ENCODE peak calls at places on chromosomes 6 and 20, in six cellular contexts. One of them, this sample, is unnamed. For H3K27me3, the result is how much of the 10 kb centered on the place peaks cover.

GRCh38 chr6:93721386-93722048 is 302.2 kb upstream of the EPHA7 start:
- DNase-seq in left ventricle myocardium inferior: no peak
- DNase-seq in breast epithelium: no peak
- DNase-seq in stomach: no peak
- DNase-seq in uterus: no peak
- DNase-seq in CD4-positive, alpha-beta T cell: no peak
- DNase-seq in this sample: peak

GRCh38 chr20:20211274-20211987 is 156.5 kb upstream of the INSM1 start:
- DNase-seq in CD4-positive, alpha-beta T cell: no peak
- DNase-seq in breast epithelium: no peak
- DNase-seq in left ventricle myocardium inferior: no peak
- DNase-seq in stomach: no peak
- DNase-seq in uterus: no peak
- DNase-seq in this sample: no peak

GRCh38 chr6:138832182-138832581 is 36.3 kb downstream of the ECT2L start:
- DNase-seq in uterus: no peak
- DNase-seq in stomach: no peak
- DNase-seq in left ventricle myocardium inferior: no peak
- DNase-seq in breast epithelium: no peak
- DNase-seq in CD4-positive, alpha-beta T cell: no peak
- DNase-seq in this sample: no peak

GRCh38 chr6:83169511-83169910 is 23.6 kb downstream of the PGM3 start:
- DNase-seq in uterus: no peak
- DNase-seq in left ventricle myocardium inferior: no peak
- DNase-seq in breast epithelium: no peak
- DNase-seq in stomach: no peak
- DNase-seq in CD4-positive, alpha-beta T cell: no peak
- DNase-seq in this sample: no peak

GRCh38 chr6:160931378-160932343 is 59.9 kb upstream of the MAP3K4 start:
- DNase-seq in stomach: no peak
- DNase-seq in uterus: no peak
- DNase-seq in breast epithelium: no peak
- DNase-seq in CD4-positive, alpha-beta T cell: no peak
- DNase-seq in left ventricle myocardium inferior: no peak
- DNase-seq in this sample: no peak

GRCh38 chr6:7761047-7761446 is 35.1 kb downstream of the BMP6 start:
- DNase-seq in left ventricle myocardium inferior: no peak
- DNase-seq in uterus: no peak
- DNase-seq in CD4-positive, alpha-beta T cell: no peak
- DNase-seq in stomach: no peak
- DNase-seq in breast epithelium: no peak
- DNase-seq in this sample: no peak

GRCh38 chr20:49729780-49730179 is 16.1 kb upstream of the B4GALT5 start:
- DNase-seq in breast epithelium: no peak
- DNase-seq in CD4-positive, alpha-beta T cell: no peak
- DNase-seq in stomach: no peak
- DNase-seq in left ventricle myocardium inferior: no peak
- DNase-seq in uterus: no peak
- DNase-seq in this sample: peak

GRCh38 chr6:45710304-45710821 is 305.3 kb downstream of the CLIC5 start:
- DNase-seq in stomach: peak
- DNase-seq in CD4-positive, alpha-beta T cell: no peak
- DNase-seq in left ventricle myocardium inferior: no peak
- DNase-seq in breast epithelium: no peak
- DNase-seq in uterus: no peak
- DNase-seq in this sample: no peak

GRCh38 chr6:117463762-117464665 is 18.5 kb upstream of the DCBLD1 start:
- DNase-seq in left ventricle myocardium inferior: no peak
- DNase-seq in uterus: no peak
- DNase-seq in breast epithelium: no peak
- DNase-seq in CD4-positive, alpha-beta T cell: no peak
- DNase-seq in stomach: no peak
- DNase-seq in this sample: peak

GRCh38 chr6:67664942-67665341 is 970.1 kb upstream of the ADGRB3 start:
- DNase-seq in left ventricle myocardium inferior: no peak
- DNase-seq in CD4-positive, alpha-beta T cell: no peak
- DNase-seq in stomach: no peak
- DNase-seq in breast epithelium: no peak
- DNase-seq in uterus: no peak
- DNase-seq in this sample: no peak

GRCh38 chr20:38196592-38196991 is 31.5 kb upstream of the TGM2 start:
- DNase-seq in left ventricle myocardium inferior: peak
- DNase-seq in breast epithelium: no peak
- DNase-seq in uterus: peak
- DNase-seq in stomach: no peak
- DNase-seq in CD4-positive, alpha-beta T cell: no peak
- DNase-seq in this sample: no peak

GRCh38 chr6:170082531-170083187 is 208.2 kb downstream of the DLL1 start:
- DNase-seq in uterus: no peak
- DNase-seq in stomach: peak
- DNase-seq in breast epithelium: no peak
- DNase-seq in left ventricle myocardium inferior: peak
- DNase-seq in CD4-positive, alpha-beta T cell: no peak
- DNase-seq in this sample: no peak

GRCh38 chr6:6629416-6629815 is 40.9 kb downstream of the LY86 start:
- DNase-seq in stomach: no peak
- DNase-seq in CD4-positive, alpha-beta T cell: no peak
- DNase-seq in breast epithelium: no peak
- DNase-seq in uterus: no peak
- DNase-seq in left ventricle myocardium inferior: no peak
- DNase-seq in this sample: peak

GRCh38 chr6:18323935-18324707 is 59.8 kb upstream of the DEK start:
- DNase-seq in left ventricle myocardium inferior: no peak
- DNase-seq in CD4-positive, alpha-beta T cell: no peak
- DNase-seq in stomach: no peak
- DNase-seq in breast epithelium: no peak
- DNase-seq in uterus: no peak
- DNase-seq in this sample: peak

GRCh38 chr20:54229566-54229965 is 21.7 kb downstream of the PFDN4 start:
- DNase-seq in left ventricle myocardium inferior: no peak
- DNase-seq in stomach: no peak
- DNase-seq in breast epithelium: no peak
- DNase-seq in CD4-positive, alpha-beta T cell: no peak
- DNase-seq in uterus: no peak
- DNase-seq in this sample: no peak

GRCh38 chr20:23349338-23350006 is 1.1 kb upstream of the NXT1 start:
- DNase-seq in CD4-positive, alpha-beta T cell: no peak
- DNase-seq in stomach: no peak
- DNase-seq in breast epithelium: peak
- DNase-seq in uterus: no peak
- DNase-seq in left ventricle myocardium inferior: no peak
- DNase-seq in this sample: no peak

GRCh38 chr6:168150551-168151444 is 71.8 kb upstream of the FRMD1 start:
- DNase-seq in left ventricle myocardium inferior: no peak
- DNase-seq in stomach: no peak
- DNase-seq in CD4-positive, alpha-beta T cell: no peak
- DNase-seq in breast epithelium: peak
- DNase-seq in uterus: no peak
- DNase-seq in this sample: no peak
- TF ChIP-seq CTCF in left ventricle myocardium inferior: peak
- TF ChIP-seq CTCF in stomach: peak
- TF ChIP-seq CTCF in CD4-positive, alpha-beta T cell: no peak
- TF ChIP-seq CTCF in breast epithelium: no peak
- TF ChIP-seq CTCF in uterus: peak
- TF ChIP-seq CTCF in this sample: peak

GRCh38 chr20:13392391-13392790 is 171.3 kb downstream of the ISM1 start:
- DNase-seq in left ventricle myocardium inferior: no peak
- DNase-seq in stomach: no peak
- DNase-seq in breast epithelium: no peak
- DNase-seq in uterus: no peak
- DNase-seq in CD4-positive, alpha-beta T cell: no peak
- DNase-seq in this sample: no peak
- H3K27ac ChIP-seq in left ventricle myocardium inferior: no peak
- H3K27ac ChIP-seq in stomach: no peak
- H3K27ac ChIP-seq in breast epithelium: no peak
- H3K27ac ChIP-seq in uterus: no peak
- H3K27ac ChIP-seq in CD4-positive, alpha-beta T cell: no peak
- H3K27ac ChIP-seq in this sample: no peak

GRCh38 chr6:108707328-108707976 is 140.8 kb upstream of the ARMC2 start:
- DNase-seq in stomach: peak
- DNase-seq in CD4-positive, alpha-beta T cell: no peak
- DNase-seq in left ventricle myocardium inferior: no peak
- DNase-seq in uterus: no peak
- DNase-seq in breast epithelium: no peak
- DNase-seq in this sample: no peak
- H3K27me3 ChIP-seq in stomach: under half
- H3K27me3 ChIP-seq in CD4-positive, alpha-beta T cell: under half
- H3K27me3 ChIP-seq in left ventricle myocardium inferior: under half
- H3K27me3 ChIP-seq in uterus: under half
- H3K27me3 ChIP-seq in breast epithelium: under half
- H3K27me3 ChIP-seq in this sample: under half

GRCh38 chr6:10424005-10424404 is 9.1 kb upstream of the TFAP2A start:
- DNase-seq in left ventricle myocardium inferior: no peak
- DNase-seq in CD4-positive, alpha-beta T cell: no peak
- DNase-seq in uterus: no peak
- DNase-seq in stomach: no peak
- DNase-seq in breast epithelium: no peak
- DNase-seq in this sample: no peak
- TF ChIP-seq CTCF in left ventricle myocardium inferior: no peak
- TF ChIP-seq CTCF in CD4-positive, alpha-beta T cell: no peak
- TF ChIP-seq CTCF in uterus: no peak
- TF ChIP-seq CTCF in stomach: no peak
- TF ChIP-seq CTCF in breast epithelium: no peak
- TF ChIP-seq CTCF in this sample: peak

GRCh38 chr6:52551483-52552277 is 25.2 kb downstream of the TRAM2 start:
- DNase-seq in left ventricle myocardium inferior: peak
- DNase-seq in CD4-positive, alpha-beta T cell: no peak
- DNase-seq in stomach: peak
- DNase-seq in breast epithelium: peak
- DNase-seq in uterus: peak
- DNase-seq in this sample: peak

GRCh38 chr6:52554684-52555280 is 22.1 kb downstream of the TRAM2 start:
- DNase-seq in uterus: no peak
- DNase-seq in breast epithelium: no peak
- DNase-seq in CD4-positive, alpha-beta T cell: no peak
- DNase-seq in stomach: no peak
- DNase-seq in left ventricle myocardium inferior: no peak
- DNase-seq in this sample: no peak

GRCh38 chr6:52553719-52554118 is 23.1 kb downstream of the TRAM2 start:
- DNase-seq in uterus: no peak
- DNase-seq in CD4-positive, alpha-beta T cell: no peak
- DNase-seq in left ventricle myocardium inferior: no peak
- DNase-seq in stomach: no peak
- DNase-seq in breast epithelium: no peak
- DNase-seq in this sample: no peak

GRCh38 chr6:52552278-52552643 is 24.6 kb downstream of the TRAM2 start:
- DNase-seq in stomach: no peak
- DNase-seq in uterus: no peak
- DNase-seq in CD4-positive, alpha-beta T cell: no peak
- DNase-seq in breast epithelium: no peak
- DNase-seq in left ventricle myocardium inferior: no peak
- DNase-seq in this sample: no peak

DNA sequence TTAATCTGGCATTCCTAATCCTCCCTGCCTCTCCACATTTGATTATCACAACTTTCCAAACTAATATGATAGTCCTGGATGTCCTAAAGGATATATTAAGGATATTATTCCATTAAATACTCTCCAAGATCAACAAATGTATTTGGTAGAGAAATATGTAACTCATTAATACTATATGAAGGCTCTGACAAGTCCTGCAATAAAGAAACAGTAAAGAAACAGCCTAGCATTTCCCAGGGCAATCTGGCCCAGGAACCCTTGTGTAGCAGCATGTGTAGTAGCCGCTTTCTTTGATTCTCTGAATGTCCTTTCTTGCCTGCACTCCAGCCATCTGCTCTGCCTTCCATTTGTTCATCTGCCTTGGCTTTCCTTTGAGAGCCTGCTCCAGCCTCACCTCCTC is 23.7 kb downstream of the TRAM2 start:
- DNase-seq in stomach: no peak
- DNase-seq in left ventricle myocardium inferior: no peak
- DNase-seq in CD4-positive, alpha-beta T cell: no peak
- DNase-seq in breast epithelium: no peak
- DNase-seq in uterus: no peak
- DNase-seq in this sample: no peak
- H3K27ac ChIP-seq in stomach: no peak
- H3K27ac ChIP-seq in left ventricle myocardium inferior: no peak
- H3K27ac ChIP-seq in CD4-positive, alpha-beta T cell: no peak
- H3K27ac ChIP-seq in breast epithelium: no peak
- H3K27ac ChIP-seq in uterus: no peak
- H3K27ac ChIP-seq in this sample: peak

GRCh38 chr20:44743080-44743701 is 2.5 kb upstream of the KCNK15 start:
- DNase-seq in left ventricle myocardium inferior: no peak
- DNase-seq in CD4-positive, alpha-beta T cell: no peak
- DNase-seq in stomach: no peak
- DNase-seq in uterus: no peak
- DNase-seq in breast epithelium: no peak
- DNase-seq in this sample: no peak
- H3K27me3 ChIP-seq in left ventricle myocardium inferior: under half
- H3K27me3 ChIP-seq in CD4-positive, alpha-beta T cell: under half
- H3K27me3 ChIP-seq in stomach: under half
- H3K27me3 ChIP-seq in uterus: under half
- H3K27me3 ChIP-seq in breast epithelium: under half
- H3K27me3 ChIP-seq in this sample: under half

GRCh38 chr20:35742741-35743523 is 872 bp upstream of the RBM39 start:
- DNase-seq in left ventricle myocardium inferior: no peak
- DNase-seq in breast epithelium: no peak
- DNase-seq in stomach: no peak
- DNase-seq in CD4-positive, alpha-beta T cell: no peak
- DNase-seq in uterus: no peak
- DNase-seq in this sample: no peak
- TF ChIP-seq CTCF in left ventricle myocardium inferior: no peak
- TF ChIP-seq CTCF in breast epithelium: peak
- TF ChIP-seq CTCF in stomach: no peak
- TF ChIP-seq CTCF in CD4-positive, alpha-beta T cell: no peak
- TF ChIP-seq CTCF in uterus: no peak
- TF ChIP-seq CTCF in this sample: no peak

DNA sequence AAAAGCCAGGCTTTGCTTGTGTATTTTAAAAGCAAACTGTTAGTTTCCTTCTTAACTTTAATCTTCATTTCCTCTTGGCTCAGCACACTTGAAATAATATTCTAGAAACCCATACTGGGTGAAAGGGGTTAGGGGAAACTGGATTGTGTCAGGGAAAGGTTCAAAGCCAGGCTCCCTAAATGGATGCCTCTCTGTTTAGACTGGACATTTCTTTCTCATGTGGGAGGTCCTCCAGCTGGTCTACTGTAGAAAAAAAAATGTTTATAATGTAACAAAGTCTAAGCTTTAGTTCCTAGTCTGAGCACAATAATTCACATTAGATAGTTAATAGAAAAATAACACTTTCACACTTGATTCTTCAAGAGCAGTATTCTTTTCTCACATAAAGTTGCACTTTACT is 89.0 kb upstream of the AKIRIN2 start:
- DNase-seq in CD4-positive, alpha-beta T cell: no peak
- DNase-seq in stomach: no peak
- DNase-seq in breast epithelium: no peak
- DNase-seq in uterus: no peak
- DNase-seq in left ventricle myocardium inferior: no peak
- DNase-seq in this sample: no peak
- H3K27ac ChIP-seq in CD4-positive, alpha-beta T cell: no peak
- H3K27ac ChIP-seq in stomach: no peak
- H3K27ac ChIP-seq in breast epithelium: no peak
- H3K27ac ChIP-seq in uterus: no peak
- H3K27ac ChIP-seq in left ventricle myocardium inferior: no peak
- H3K27ac ChIP-seq in this sample: no peak